ENCODE peak calls at places on chromosomes 5 and 9, in four cellular contexts. F, B, H and N are unnamed samples.

GRCh38 chr9:116504081-116504480 is 183.0 kb upstream of the TRIM32 start:
- DNase-seq in F (no peak), B (no peak), H (peak), N (peak)

GRCh38 chr9:91718071-91718470 is 232.0 kb downstream of the ROR2 start:
- DNase-seq in F (no peak), B (no peak), H (no peak), N (no peak)

GRCh38 chr5:149790276-149790675 is 60.2 kb downstream of the PPARGC1B start:
- DNase-seq in F (peak), B (no peak), H (no peak), N (no peak)

GRCh38 chr9:18796871-18797270 is 236.1 kb downstream of the SAXO1 start:
- DNase-seq in F (no peak), B (no peak), H (no peak), N (no peak)

GRCh38 chr5:125277494-125278154 is 531.2 kb upstream of the ZNF608 start:
- DNase-seq in F (no peak), B (peak), H (peak), N (peak)

GRCh38 chr9:37761511-37761910 is 7.9 kb downstream of the TRMT10B start:
- DNase-seq in F (no peak), B (no peak), H (no peak), N (peak)

GRCh38 chr5:144191998-144192397 is 21.3 kb downstream of the KCTD16 start:
- DNase-seq in F (no peak), B (peak), H (peak), N (peak)

GRCh38 chr9:114362394-114362793 is 25.4 kb downstream of the AKNA start:
- DNase-seq in F (no peak), B (no peak), H (no peak), N (no peak)

GRCh38 chr9:127835930-127836586 is 18.4 kb downstream of the ENG start:
- DNase-seq in F (peak), B (no peak), H (no peak), N (no peak)

GRCh38 chr5:117236941-117237340 is 662.3 kb upstream of the SEMA6A start:
- DNase-seq in F (no peak), B (no peak), H (no peak), N (no peak)

GRCh38 chr5:96641368-96641767 is 20.8 kb upstream of the CAST start:
- DNase-seq in F (no peak), B (peak), H (no peak), N (no peak)

GRCh38 chr9:135622415-135623020 is 16.8 kb downstream of the GLT6D1 start:
- DNase-seq in F (no peak), B (no peak), H (no peak), N (no peak)

GRCh38 chr9:92094655-92095054 is 20.6 kb downstream of the SPTLC1 start:
- DNase-seq in F (no peak), B (no peak), H (no peak), N (peak)

GRCh38 chr9:70113403-70114022 is 69.9 kb downstream of the MAMDC2 start:
- DNase-seq in F (peak), B (no peak), H (peak), N (peak)
- TF ChIP-seq CTCF in F (peak), B (peak), H (peak), N (peak)

GRCh38 chr5:179187229-179187678 is 127.1 kb downstream of the ZNF354C start:
- DNase-seq in F (no peak), B (no peak), H (no peak), N (no peak)
- TF ChIP-seq CTCF in F (no peak), B (no peak), H (no peak), N (no peak)

DNA sequence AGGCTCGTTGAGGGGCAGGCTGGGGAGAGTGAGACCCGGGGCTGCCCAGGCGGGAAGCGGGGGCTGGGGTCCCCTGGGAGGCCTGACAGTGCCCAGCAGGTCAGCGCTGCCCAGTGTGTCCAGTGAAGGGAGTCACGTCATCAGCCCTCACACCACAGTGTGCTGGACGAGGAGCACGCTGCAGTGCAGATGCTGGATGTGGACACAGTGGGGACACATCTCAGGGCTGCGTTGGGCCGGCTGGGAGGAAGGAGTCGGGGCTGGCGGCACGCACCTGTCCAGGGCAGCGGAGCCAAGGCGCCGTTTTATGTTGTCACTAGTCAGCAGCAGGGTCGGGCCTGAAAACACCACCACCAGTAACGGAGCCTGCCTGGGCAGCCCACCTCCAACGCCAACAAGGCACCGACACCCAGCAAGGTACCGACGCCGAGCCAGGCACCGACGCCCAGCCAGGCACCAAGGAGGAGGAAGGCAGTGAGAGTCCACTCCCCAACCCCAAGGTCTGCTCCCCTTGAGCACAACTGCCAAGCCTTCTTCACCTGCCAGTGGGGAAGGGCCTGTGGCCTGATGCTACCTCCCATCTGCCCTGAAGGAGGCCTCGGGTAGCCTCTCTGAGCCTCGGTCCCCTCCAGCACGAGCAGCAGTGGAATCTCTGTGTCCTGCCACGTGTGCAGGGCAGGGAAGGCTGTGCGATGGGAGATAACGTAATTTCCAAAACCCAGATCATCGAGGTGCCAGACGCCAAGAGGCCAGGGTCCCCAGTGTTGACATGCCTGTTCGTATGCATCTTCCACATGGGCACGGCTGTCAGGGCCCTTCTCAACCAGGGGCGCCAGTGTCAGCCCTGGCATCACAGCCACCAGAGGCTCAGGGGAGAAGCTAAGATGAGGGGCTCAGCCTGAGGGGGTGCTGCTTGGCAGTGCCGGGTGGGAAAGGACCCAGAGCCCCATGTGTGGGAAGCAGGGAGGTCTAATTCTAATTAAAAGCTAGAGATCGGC is 21.9 kb upstream of the NSMF start:
- DNase-seq in F (no peak), B (no peak), H (no peak), N (no peak)
- TF ChIP-seq CTCF in F (no peak), B (no peak), H (no peak), N (no peak)

DNA sequence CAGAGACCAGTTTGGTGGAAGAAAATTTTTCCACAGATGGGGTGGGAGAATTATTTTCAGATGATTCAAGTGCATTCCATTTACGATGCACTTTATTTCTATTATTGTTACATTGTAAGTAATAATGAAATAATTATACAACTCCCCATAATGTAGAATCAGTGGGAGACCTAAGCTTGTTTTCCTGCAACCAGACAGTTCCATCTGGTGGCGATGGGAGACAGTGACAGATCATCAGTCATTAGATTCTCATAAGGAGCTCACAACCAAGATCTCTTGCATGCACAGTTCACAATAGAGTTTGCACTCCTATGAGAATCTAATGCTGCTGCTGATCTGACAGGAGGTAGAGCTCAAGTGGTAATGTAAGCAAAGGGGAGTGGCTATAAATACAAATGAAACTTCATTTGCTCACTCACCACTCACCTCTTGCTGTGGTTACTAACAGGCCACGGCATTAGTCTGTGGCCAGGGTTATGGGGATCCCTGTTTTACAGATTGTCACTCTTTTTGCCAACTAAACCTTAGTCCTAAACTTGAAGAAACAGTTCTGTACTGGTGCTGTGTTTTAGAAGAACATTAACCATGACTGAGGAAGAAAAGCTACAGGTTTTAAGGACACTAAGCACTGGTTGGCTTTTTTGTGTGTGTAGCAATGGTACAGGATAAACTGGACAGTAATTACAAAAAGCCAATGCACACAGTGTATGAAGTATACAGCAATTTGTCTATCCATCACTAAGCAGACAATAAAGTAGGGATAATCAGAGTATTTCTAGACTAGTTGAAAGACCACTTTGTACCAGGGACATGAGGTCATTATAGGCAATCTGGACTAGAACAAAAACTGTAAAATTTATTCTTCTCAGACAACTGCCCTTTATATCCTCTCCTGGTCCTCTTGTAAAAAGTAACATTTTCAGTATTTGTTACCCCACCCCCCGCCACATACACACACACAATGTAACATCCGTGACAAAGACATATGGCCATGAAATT is 9.9 kb downstream of the TMEM232 start:
- DNase-seq in F (no peak), B (no peak), H (no peak), N (no peak)
- TF ChIP-seq CTCF in F (no peak), B (peak), H (no peak), N (no peak)

DNA sequence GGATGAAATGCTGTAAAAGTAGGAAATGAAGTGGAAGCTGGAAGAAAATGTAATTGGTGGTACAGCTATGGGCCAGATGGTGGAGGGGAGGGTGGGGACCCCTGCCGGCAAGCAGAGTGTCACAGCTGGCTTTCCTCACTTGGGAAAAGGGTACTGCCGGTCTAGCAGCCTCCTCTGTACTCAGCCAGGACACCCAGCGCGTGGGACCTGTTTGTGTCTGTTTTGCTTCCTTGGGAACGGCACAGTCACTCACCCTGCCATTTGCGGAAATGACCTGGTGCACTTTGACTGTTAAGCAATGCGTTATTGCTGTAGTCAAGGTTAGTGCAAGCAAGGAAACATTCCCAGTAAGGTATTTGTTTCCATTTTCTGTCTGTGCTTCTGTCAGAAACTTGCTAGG is 10.1 kb downstream of the TMEM252 start:
- DNase-seq in F (peak), B (peak), H (no peak), N (no peak)
- TF ChIP-seq CTCF in F (peak), B (no peak), H (no peak), N (no peak)

GRCh38 chr5:24633705-24634325 is 11.0 kb downstream of the CDH10 start:
- DNase-seq in F (no peak), B (no peak), H (peak), N (peak)
- TF ChIP-seq CTCF in F (peak), B (peak), H (peak), N (peak)

GRCh38 chr5:178836628-178837027 is 23.1 kb upstream of the ZNF354B start:
- DNase-seq in F (no peak), B (no peak), H (no peak), N (no peak)

GRCh38 chr5:178827636-178828035 is 32.1 kb upstream of the ZNF354B start:
- DNase-seq in F (no peak), B (no peak), H (no peak), N (peak)

GRCh38 chr5:178826216-178826615 is 33.5 kb upstream of the ZNF354B start:
- DNase-seq in F (no peak), B (no peak), H (peak), N (peak)

GRCh38 chr5:178832618-178833201 is 27.0 kb upstream of the ZNF354B start:
- DNase-seq in F (no peak), B (peak), H (no peak), N (no peak)

DNA sequence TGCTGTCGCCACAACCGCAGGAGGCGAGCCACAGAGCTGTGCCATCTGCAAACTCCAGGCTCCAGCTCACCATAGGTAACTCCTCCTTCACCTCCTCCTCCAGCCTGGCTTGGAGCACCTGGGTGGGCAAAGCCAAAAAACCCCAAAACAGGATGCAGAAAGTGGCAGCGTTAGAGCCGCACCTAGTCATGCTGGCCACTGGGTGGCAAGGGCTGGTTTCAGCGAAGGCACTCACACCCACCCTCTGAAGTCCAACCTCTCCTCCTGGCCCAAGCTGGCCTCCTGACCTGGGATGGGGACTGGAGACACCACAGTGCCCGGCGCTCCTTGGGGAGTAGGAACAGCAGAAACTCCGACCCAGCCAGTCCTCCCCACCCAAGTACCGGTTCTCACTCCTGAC is 28.7 kb upstream of the ZNF354B start:
- DNase-seq in F (no peak), B (no peak), H (no peak), N (no peak)
- TF ChIP-seq CTCF in F (no peak), B (no peak), H (no peak), N (no peak)

DNA sequence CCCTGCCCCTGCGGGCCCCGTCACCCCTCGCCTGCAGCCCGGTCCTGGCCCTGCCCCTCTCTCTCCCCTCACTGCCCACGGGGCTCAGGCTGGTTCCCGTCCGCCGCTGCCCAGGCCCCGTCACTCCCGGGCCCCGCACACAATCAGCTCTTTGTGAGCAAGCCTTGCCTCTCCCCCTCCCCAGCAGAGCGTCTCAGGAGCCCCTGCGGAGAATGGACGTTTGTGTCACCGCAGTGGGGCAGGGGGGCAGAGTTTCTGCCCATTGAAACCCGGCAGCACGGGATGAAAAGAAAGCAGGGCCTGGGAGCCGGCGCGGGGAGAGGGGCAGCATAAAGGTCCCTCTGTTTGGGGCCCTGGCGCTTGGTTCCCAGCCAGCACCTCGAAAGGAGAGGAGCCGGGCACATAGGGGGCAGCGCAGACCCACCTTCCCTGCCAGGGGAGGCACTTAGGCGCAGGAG is 13.5 kb upstream of the NUP214 start:
- DNase-seq in F (no peak), B (no peak), H (no peak), N (no peak)
- TF ChIP-seq CTCF in F (no peak), B (no peak), H (no peak), N (no peak)

GRCh38 chr5:169094586-169095409 is 206.1 kb downstream of the SLIT3 start:
- DNase-seq in F (no peak), B (no peak), H (no peak), N (peak)

GRCh38 chr5:169095976-169096375 is 205.0 kb downstream of the SLIT3 start:
- DNase-seq in F (no peak), B (no peak), H (no peak), N (no peak)

GRCh38 chr5:169097897-169098296 is 203.0 kb downstream of the SLIT3 start:
- DNase-seq in F (no peak), B (no peak), H (no peak), N (no peak)

GRCh38 chr5:169097374-169097831 is 203.5 kb downstream of the SLIT3 start:
- DNase-seq in F (no peak), B (no peak), H (no peak), N (no peak)

DNA sequence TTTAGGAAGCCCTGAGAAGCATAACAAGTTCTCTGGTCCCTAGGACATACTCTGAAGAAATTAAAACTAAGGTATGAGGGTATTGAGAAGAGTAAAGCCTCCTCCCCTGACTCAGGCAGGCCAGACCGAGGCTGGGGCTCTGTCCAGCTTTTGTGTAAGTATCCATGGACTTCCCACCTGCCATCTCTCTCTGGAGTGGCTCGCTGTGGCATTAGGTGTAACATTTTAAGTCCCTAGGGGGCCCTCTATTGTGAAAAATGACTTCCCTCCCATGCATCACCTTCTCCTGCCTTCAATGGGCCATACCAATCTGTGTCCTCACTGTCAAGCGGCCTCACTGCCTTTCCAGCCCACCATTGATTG is 205.5 kb downstream of the SLIT3 start:
- DNase-seq in F (no peak), B (no peak), H (no peak), N (no peak)
- TF ChIP-seq CTCF in F (no peak), B (no peak), H (no peak), N (no peak)

GRCh38 chr9:36166150-36166927 is 2.8 kb upstream of the CCIN start:
- DNase-seq in F (peak), B (peak), H (peak), N (peak)
- TF ChIP-seq CTCF in F (peak), B (peak), H (peak), N (peak)